ENCODE peak calls at places on chromosomes 12 and 14, in ten cellular contexts. H is uterus, R is cardiac muscle cell, P is spleen, E is right lobe of liver, O is HepG2, Z is thoracic aorta, Q is mammary epithelial cell, N is upper lobe of right lung, D is bronchial epithelial cell. I is an unnamed sample.

GRCh38 chr12:113005759-113006158 is 27.4 kb downstream of the OAS2 start:
- DNase-seq in H (no peak), R (peak; percentile 13), P (no peak), E (no peak), O (no peak), Z (no peak), Q (no peak), N (no peak), D (no peak), I (no peak)

GRCh38 chr12:98870521-98870920 is 225.4 kb downstream of the APAF1 start:
- DNase-seq in H (no peak), R (no peak), P (no peak), E (no peak), O (no peak), Z (no peak), Q (no peak), N (no peak), D (no peak), I (no peak)

GRCh38 chr14:101241807-101242278 is 319.5 kb upstream of the DIO3 start:
- DNase-seq in H (no peak), R (no peak), P (peak; percentile 62), E (no peak), O (no peak), Z (no peak), Q (no peak), N (no peak), D (no peak), I (no peak)

GRCh38 chr12:4934651-4935050 is 24.9 kb downstream of the KCNA1 start:
- DNase-seq in H (no peak), R (no peak), P (no peak), E (no peak), O (no peak), Z (no peak), Q (peak; percentile 23), N (no peak), D (peak; percentile 67), I (peak; percentile 9)

GRCh38 chr14:23481362-23481970 is 12.0 kb downstream of the NGDN start:
- DNase-seq in H (no peak), R (peak; percentile 77), P (no peak), E (no peak), O (no peak), Z (no peak), Q (peak; percentile 14), N (no peak), D (peak; percentile 7), I (no peak)

GRCh38 chr12:52182898-52183543 is 8.8 kb downstream of the KRT80 start:
- DNase-seq in H (no peak), R (no peak), P (no peak), E (no peak), O (no peak), Z (no peak), Q (no peak), N (no peak), D (peak; percentile 82), I (no peak)

GRCh38 chr14:51860836-51861583 is 598 bp downstream of the GNG2 start:
- DNase-seq in H (no peak), R (no peak), P (no peak), E (no peak), O (no peak), Z (no peak), Q (no peak), N (no peak), D (peak; percentile 59), I (no peak)

GRCh38 chr14:71555654-71556559 is 376.3 kb upstream of the RGS6 start:
- DNase-seq in H (no peak), R (no peak), P (no peak), E (no peak), O (peak; percentile 4), Z (no peak), Q (peak; percentile 66), N (no peak), D (peak; percentile 69), I (no peak)

GRCh38 chr12:89072303-89073026 is 279.8 kb downstream of the DUSP6 start:
- DNase-seq in H (no peak), R (no peak), P (no peak), E (no peak), O (no peak), Z (no peak), Q (no peak), N (no peak), D (no peak), I (no peak)

GRCh38 chr12:79127268-79127895 is 262.8 kb downstream of the SYT1 start:
- DNase-seq in H (no peak), R (no peak), P (no peak), E (no peak), O (no peak), Z (no peak), Q (peak; percentile 95), N (no peak), D (peak; percentile 77), I (peak; percentile 87)

GRCh38 chr12:62536546-62536945 is 69.9 kb downstream of the MON2 start:
- DNase-seq in H (no peak), R (no peak), P (no peak), E (no peak), O (no peak), Z (no peak), Q (no peak), N (no peak), D (no peak), I (no peak)

GRCh38 chr12:62532333-62532732 is 65.7 kb downstream of the MON2 start:
- DNase-seq in H (no peak), R (no peak), P (no peak), E (no peak), O (no peak), Z (no peak), Q (no peak), N (no peak), D (no peak), I (no peak)

GRCh38 chr12:62530596-62530995 is 64.0 kb downstream of the MON2 start:
- DNase-seq in H (no peak), R (no peak), P (no peak), E (no peak), O (no peak), Z (no peak), Q (no peak), N (no peak), D (no peak), I (peak; percentile 45)

GRCh38 chr12:62533755-62534107 is 67.1 kb downstream of the MON2 start:
- DNase-seq in H (no peak), R (no peak), P (no peak), E (peak; percentile 74), O (no peak), Z (no peak), Q (no peak), N (no peak), D (no peak), I (no peak)

DNA sequence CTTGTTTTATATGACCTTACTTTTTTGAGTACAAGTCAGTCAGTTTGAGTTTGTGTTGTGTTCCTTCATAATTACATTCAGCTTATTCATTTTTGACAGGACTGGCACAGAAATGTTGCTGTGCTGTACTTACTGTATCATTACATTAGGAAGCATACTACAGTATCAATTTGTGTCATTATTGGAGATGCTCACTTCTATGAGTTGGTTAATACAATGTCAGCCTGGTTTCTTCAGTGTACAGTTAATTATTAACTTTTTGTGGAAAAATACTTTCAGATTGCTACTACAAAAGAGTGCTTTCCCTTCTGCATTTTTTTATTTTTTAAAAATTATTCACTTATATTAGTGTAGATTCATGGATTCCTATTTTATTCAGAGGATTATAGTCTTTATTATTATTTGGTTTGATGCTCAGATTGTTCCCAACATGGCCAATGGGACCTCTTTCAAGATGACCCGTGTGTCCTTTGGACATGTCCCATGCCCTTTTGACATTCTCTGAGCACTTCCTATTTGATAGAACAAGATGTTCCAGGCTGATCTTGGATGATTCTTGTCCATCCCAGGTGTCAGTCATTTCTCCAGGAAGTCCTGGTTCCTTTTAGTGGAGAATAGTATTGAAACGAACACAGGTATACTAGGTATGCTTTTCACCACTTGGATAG is 66.6 kb downstream of the MON2 start:
- DNase-seq in H (no peak), R (no peak), P (no peak), E (peak; percentile 52), O (peak; percentile 4), Z (no peak), Q (no peak), N (no peak), D (no peak), I (no peak)
- H3K36me3 ChIP-seq in H (no peaks in the 10 kb centered on the region), R (peaks cover 24% of the 10 kb centered on the region), P (peaks cover 14% of the 10 kb centered on the region), E (peaks cover 2% of the 10 kb centered on the region), O (peaks cover 28% of the 10 kb centered on the region), Z (no peaks in the 10 kb centered on the region), Q (peaks cover 9% of the 10 kb centered on the region), N (peaks cover 42% of the 10 kb centered on the region), D (peaks cover 1% of the 10 kb centered on the region), I (peaks cover 6% of the 10 kb centered on the region)

GRCh38 chr12:65881965-65882413 is 57.7 kb downstream of the HMGA2 start:
- DNase-seq in H (peak; percentile 77), R (peak; percentile 31), P (peak; percentile 89), E (peak; percentile 52), O (no peak), Z (peak; percentile 21), Q (no peak), N (peak; percentile 76), D (no peak), I (no peak)
- TF ChIP-seq CTCF in H (no peak), R (peak; percentile 42), P (no peak), E (no peak), O (no peak), Z (peak; percentile 29), Q (peak; percentile 22), N (peak; percentile 17), D (peak; percentile 28), I (peak; percentile 56)

GRCh38 chr12:80218925-80219714 is 119.8 kb downstream of the OTOGL start:
- DNase-seq in H (no peak), R (peak; percentile 48), P (no peak), E (no peak), O (peak; percentile 52), Z (no peak), Q (no peak), N (no peak), D (no peak), I (no peak)

GRCh38 chr12:80216890-80217559 is 117.7 kb downstream of the OTOGL start:
- DNase-seq in H (no peak), R (peak; percentile 79), P (no peak), E (no peak), O (no peak), Z (no peak), Q (no peak), N (no peak), D (no peak), I (no peak)

GRCh38 chr12:80213246-80213645 is 113.9 kb downstream of the OTOGL start:
- DNase-seq in H (no peak), R (no peak), P (no peak), E (no peak), O (no peak), Z (no peak), Q (no peak), N (no peak), D (no peak), I (no peak)

GRCh38 chr12:80211671-80212070 is 112.3 kb downstream of the OTOGL start:
- DNase-seq in H (no peak), R (no peak), P (no peak), E (no peak), O (no peak), Z (no peak), Q (no peak), N (no peak), D (no peak), I (no peak)

GRCh38 chr12:80213871-80214270 is 114.5 kb downstream of the OTOGL start:
- DNase-seq in H (no peak), R (no peak), P (no peak), E (no peak), O (no peak), Z (no peak), Q (no peak), N (no peak), D (no peak), I (no peak)
- H3K36me3 ChIP-seq in H (no peaks in the 10 kb centered on the region), R (no peaks in the 10 kb centered on the region), P (no peaks in the 10 kb centered on the region), E (no peaks in the 10 kb centered on the region), O (no peaks in the 10 kb centered on the region), Z (no peaks in the 10 kb centered on the region), Q (no peaks in the 10 kb centered on the region), N (no peaks in the 10 kb centered on the region), D (no peaks in the 10 kb centered on the region), I (no peaks in the 10 kb centered on the region)

GRCh38 chr12:54689984-54690383 is 41.8 kb upstream of the DCD start:
- DNase-seq in H (no peak), R (peak; percentile 18), P (no peak), E (no peak), O (no peak), Z (no peak), Q (no peak), N (no peak), D (no peak), I (no peak)
- TF ChIP-seq CTCF in H (no peak), R (no peak), P (no peak), E (no peak), O (no peak), Z (no peak), Q (peak; percentile 36), N (no peak), D (peak; percentile 36), I (peak; percentile 51)